ENCODE peak calls at places on chromosome 3, in seven cellular contexts. One of them, this sample, is unnamed.

GRCh38 chr3:44136421-44136820 is 105.3 kb upstream of the TOPAZ1 start:
- DNase-seq in left lung: no peak
- DNase-seq in fibroblast of villous mesenchyme: peak
- DNase-seq in endodermal cell: peak
- DNase-seq in choroid plexus epithelial cell: peak
- DNase-seq in endothelial cell: no peak
- DNase-seq in RWPE2: no peak
- DNase-seq in this sample: no peak

GRCh38 chr3:187185759-187186158 is 11.5 kb upstream of the RTP1 start:
- DNase-seq in left lung: no peak
- DNase-seq in fibroblast of villous mesenchyme: no peak
- DNase-seq in endodermal cell: peak
- DNase-seq in choroid plexus epithelial cell: peak
- DNase-seq in endothelial cell: no peak
- DNase-seq in RWPE2: no peak
- DNase-seq in this sample: no peak

GRCh38 chr3:43699864-43700263 is 9.1 kb downstream of the ABHD5 start:
- DNase-seq in left lung: no peak
- DNase-seq in fibroblast of villous mesenchyme: no peak
- DNase-seq in endodermal cell: peak
- DNase-seq in choroid plexus epithelial cell: peak
- DNase-seq in endothelial cell: no peak
- DNase-seq in RWPE2: no peak
- DNase-seq in this sample: no peak

GRCh38 chr3:24343084-24343783 is 151.4 kb downstream of the THRB start:
- DNase-seq in left lung: no peak
- DNase-seq in fibroblast of villous mesenchyme: peak
- DNase-seq in endodermal cell: no peak
- DNase-seq in choroid plexus epithelial cell: peak
- DNase-seq in endothelial cell: no peak
- DNase-seq in RWPE2: no peak
- DNase-seq in this sample: no peak

GRCh38 chr3:196360586-196360985 is 22.4 kb upstream of the TM4SF19 start:
- DNase-seq in left lung: no peak
- DNase-seq in fibroblast of villous mesenchyme: no peak
- DNase-seq in endodermal cell: no peak
- DNase-seq in choroid plexus epithelial cell: no peak
- DNase-seq in endothelial cell: no peak
- DNase-seq in RWPE2: no peak
- DNase-seq in this sample: no peak

GRCh38 chr3:181210275-181210674 is 220.7 kb upstream of the DNAJC19 start:
- DNase-seq in left lung: no peak
- DNase-seq in fibroblast of villous mesenchyme: peak
- DNase-seq in endodermal cell: no peak
- DNase-seq in choroid plexus epithelial cell: peak
- DNase-seq in endothelial cell: no peak
- DNase-seq in RWPE2: no peak
- DNase-seq in this sample: no peak

GRCh38 chr3:8488877-8489865 is 12.5 kb upstream of the LMCD1 start:
- DNase-seq in left lung: no peak
- DNase-seq in fibroblast of villous mesenchyme: peak
- DNase-seq in endodermal cell: no peak
- DNase-seq in choroid plexus epithelial cell: peak
- DNase-seq in endothelial cell: no peak
- DNase-seq in RWPE2: no peak
- DNase-seq in this sample: no peak

GRCh38 chr3:175620093-175620492 is 761.0 kb downstream of the NAALADL2 start:
- DNase-seq in left lung: no peak
- DNase-seq in fibroblast of villous mesenchyme: no peak
- DNase-seq in endodermal cell: no peak
- DNase-seq in choroid plexus epithelial cell: no peak
- DNase-seq in endothelial cell: no peak
- DNase-seq in RWPE2: peak
- DNase-seq in this sample: no peak

GRCh38 chr3:175476489-175476888 is 617.4 kb downstream of the NAALADL2 start:
- DNase-seq in left lung: no peak
- DNase-seq in fibroblast of villous mesenchyme: no peak
- DNase-seq in endodermal cell: no peak
- DNase-seq in choroid plexus epithelial cell: no peak
- DNase-seq in endothelial cell: no peak
- DNase-seq in RWPE2: no peak
- DNase-seq in this sample: no peak

GRCh38 chr3:139202226-139202958 is 141.4 kb upstream of the MRPS22 start:
- DNase-seq in left lung: no peak
- DNase-seq in fibroblast of villous mesenchyme: no peak
- DNase-seq in endodermal cell: peak
- DNase-seq in choroid plexus epithelial cell: no peak
- DNase-seq in endothelial cell: peak
- DNase-seq in RWPE2: no peak
- DNase-seq in this sample: no peak

GRCh38 chr3:191356586-191357439 is 26.5 kb upstream of the UTS2B start:
- DNase-seq in left lung: peak
- DNase-seq in fibroblast of villous mesenchyme: peak
- DNase-seq in endodermal cell: peak
- DNase-seq in choroid plexus epithelial cell: peak
- DNase-seq in endothelial cell: no peak
- DNase-seq in RWPE2: peak
- DNase-seq in this sample: no peak

GRCh38 chr3:100440895-100441294 is 39.6 kb downstream of the LNP1 start:
- DNase-seq in left lung: no peak
- DNase-seq in fibroblast of villous mesenchyme: no peak
- DNase-seq in endodermal cell: no peak
- DNase-seq in choroid plexus epithelial cell: no peak
- DNase-seq in endothelial cell: no peak
- DNase-seq in RWPE2: no peak
- DNase-seq in this sample: no peak

GRCh38 chr3:155676252-155676981 is 68.5 kb downstream of the PLCH1 start:
- DNase-seq in left lung: peak
- DNase-seq in fibroblast of villous mesenchyme: peak
- DNase-seq in endodermal cell: no peak
- DNase-seq in choroid plexus epithelial cell: peak
- DNase-seq in endothelial cell: no peak
- DNase-seq in RWPE2: no peak
- DNase-seq in this sample: no peak

GRCh38 chr3:193777524-193777923 is 184.5 kb downstream of the OPA1 start:
- DNase-seq in left lung: no peak
- DNase-seq in fibroblast of villous mesenchyme: peak
- DNase-seq in endodermal cell: peak
- DNase-seq in choroid plexus epithelial cell: no peak
- DNase-seq in endothelial cell: no peak
- DNase-seq in RWPE2: no peak
- DNase-seq in this sample: no peak

GRCh38 chr3:179666436-179667035 is 13.7 kb downstream of the USP13 start:
- DNase-seq in left lung: peak
- DNase-seq in fibroblast of villous mesenchyme: no peak
- DNase-seq in endodermal cell: peak
- DNase-seq in choroid plexus epithelial cell: no peak
- DNase-seq in endothelial cell: no peak
- DNase-seq in RWPE2: no peak
- DNase-seq in this sample: no peak

GRCh38 chr3:188817920-188818239 is 353.9 kb upstream of the TPRG1 start:
- DNase-seq in left lung: no peak
- DNase-seq in fibroblast of villous mesenchyme: no peak
- DNase-seq in endodermal cell: no peak
- DNase-seq in choroid plexus epithelial cell: no peak
- DNase-seq in endothelial cell: no peak
- DNase-seq in RWPE2: no peak
- DNase-seq in this sample: no peak

GRCh38 chr3:127775398-127776109 is 46.8 kb downstream of the MGLL start:
- DNase-seq in left lung: no peak
- DNase-seq in fibroblast of villous mesenchyme: peak
- DNase-seq in endodermal cell: peak
- DNase-seq in choroid plexus epithelial cell: peak
- DNase-seq in endothelial cell: no peak
- DNase-seq in RWPE2: no peak
- DNase-seq in this sample: peak

GRCh38 chr3:69085543-69086132 is 901 bp downstream of the ARL6IP5 start:
- DNase-seq in left lung: no peak
- DNase-seq in fibroblast of villous mesenchyme: peak
- DNase-seq in endodermal cell: peak
- DNase-seq in choroid plexus epithelial cell: peak
- DNase-seq in endothelial cell: no peak
- DNase-seq in RWPE2: no peak
- DNase-seq in this sample: no peak

GRCh38 chr3:32816439-32817194 is 1.2 kb upstream of the TRIM71 start:
- DNase-seq in left lung: no peak
- DNase-seq in fibroblast of villous mesenchyme: peak
- DNase-seq in endodermal cell: peak
- DNase-seq in choroid plexus epithelial cell: peak
- DNase-seq in endothelial cell: peak
- DNase-seq in RWPE2: no peak
- DNase-seq in this sample: no peak

GRCh38 chr3:48413611-48414010 is 16.3 kb downstream of the PLXNB1 start:
- DNase-seq in left lung: no peak
- DNase-seq in fibroblast of villous mesenchyme: no peak
- DNase-seq in endodermal cell: no peak
- DNase-seq in choroid plexus epithelial cell: no peak
- DNase-seq in endothelial cell: no peak
- DNase-seq in RWPE2: peak
- DNase-seq in this sample: no peak

GRCh38 chr3:48414376-48415250 is 15.3 kb downstream of the PLXNB1 start:
- DNase-seq in left lung: no peak
- DNase-seq in fibroblast of villous mesenchyme: no peak
- DNase-seq in endodermal cell: no peak
- DNase-seq in choroid plexus epithelial cell: no peak
- DNase-seq in endothelial cell: no peak
- DNase-seq in RWPE2: no peak
- DNase-seq in this sample: no peak

GRCh38 chr3:48416546-48416945 is 13.3 kb downstream of the PLXNB1 start:
- DNase-seq in left lung: no peak
- DNase-seq in fibroblast of villous mesenchyme: no peak
- DNase-seq in endodermal cell: no peak
- DNase-seq in choroid plexus epithelial cell: no peak
- DNase-seq in endothelial cell: no peak
- DNase-seq in RWPE2: no peak
- DNase-seq in this sample: no peak

GRCh38 chr3:48416091-48416505 is 13.8 kb downstream of the PLXNB1 start:
- DNase-seq in left lung: no peak
- DNase-seq in fibroblast of villous mesenchyme: no peak
- DNase-seq in endodermal cell: no peak
- DNase-seq in choroid plexus epithelial cell: no peak
- DNase-seq in endothelial cell: no peak
- DNase-seq in RWPE2: no peak
- DNase-seq in this sample: no peak

GRCh38 chr3:48415251-48415953 is 14.5 kb downstream of the PLXNB1 start:
- DNase-seq in left lung: no peak
- DNase-seq in fibroblast of villous mesenchyme: no peak
- DNase-seq in endodermal cell: peak
- DNase-seq in choroid plexus epithelial cell: no peak
- DNase-seq in endothelial cell: no peak
- DNase-seq in RWPE2: no peak
- DNase-seq in this sample: no peak
- TF ChIP-seq CTCF in left lung: no peak
- TF ChIP-seq CTCF in fibroblast of villous mesenchyme: peak
- TF ChIP-seq CTCF in endodermal cell: peak
- TF ChIP-seq CTCF in choroid plexus epithelial cell: peak
- TF ChIP-seq CTCF in endothelial cell: no peak
- TF ChIP-seq CTCF in RWPE2: no peak
- TF ChIP-seq CTCF in this sample: no peak

DNA sequence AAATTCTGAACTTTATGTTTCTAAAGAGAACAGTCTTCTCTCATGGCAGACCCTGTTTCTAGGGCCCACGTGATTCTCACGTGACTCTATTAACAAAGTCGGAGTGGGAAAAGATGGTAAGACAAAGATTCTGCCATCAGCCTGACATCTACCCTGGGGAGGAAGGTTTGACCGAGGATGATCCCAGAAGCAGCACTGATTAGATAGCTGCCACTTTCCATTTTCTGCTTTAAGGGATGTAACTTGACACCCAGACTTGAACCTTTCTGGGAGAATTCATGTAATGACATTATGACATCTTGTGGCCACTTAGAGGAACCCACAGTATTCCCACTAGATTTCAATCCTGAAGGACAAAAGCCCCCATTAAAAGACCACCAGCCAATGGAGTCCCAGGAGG is 480.3 kb upstream of the PROK2 start:
- DNase-seq in left lung: no peak
- DNase-seq in fibroblast of villous mesenchyme: peak
- DNase-seq in endodermal cell: no peak
- DNase-seq in choroid plexus epithelial cell: peak
- DNase-seq in endothelial cell: no peak
- DNase-seq in RWPE2: no peak
- DNase-seq in this sample: no peak
- TF ChIP-seq CTCF in left lung: no peak
- TF ChIP-seq CTCF in fibroblast of villous mesenchyme: peak
- TF ChIP-seq CTCF in endodermal cell: peak
- TF ChIP-seq CTCF in choroid plexus epithelial cell: peak
- TF ChIP-seq CTCF in endothelial cell: no peak
- TF ChIP-seq CTCF in RWPE2: peak
- TF ChIP-seq CTCF in this sample: no peak

DNA sequence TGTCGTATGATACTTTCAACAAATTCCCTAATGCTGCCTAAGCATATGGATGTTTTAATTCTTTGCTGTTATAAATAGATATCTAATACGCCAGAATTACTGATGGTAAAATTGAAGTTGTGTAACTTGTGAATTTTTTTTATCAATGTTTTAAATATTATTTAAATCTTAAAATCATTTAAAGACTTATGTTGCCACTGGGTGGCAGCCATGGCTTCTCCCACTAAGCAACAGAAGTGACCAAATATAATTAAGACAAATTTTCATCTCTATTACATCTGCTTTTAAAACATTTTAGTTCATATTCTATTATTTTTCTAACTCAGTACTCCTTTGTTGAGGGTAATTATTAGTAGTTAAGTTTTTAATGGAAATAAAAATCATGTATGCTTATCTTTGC is 8.1 kb upstream of the IL20RB start:
- DNase-seq in left lung: no peak
- DNase-seq in fibroblast of villous mesenchyme: peak
- DNase-seq in endodermal cell: no peak
- DNase-seq in choroid plexus epithelial cell: peak
- DNase-seq in endothelial cell: no peak
- DNase-seq in RWPE2: no peak
- DNase-seq in this sample: no peak
- TF ChIP-seq CTCF in left lung: no peak
- TF ChIP-seq CTCF in fibroblast of villous mesenchyme: peak
- TF ChIP-seq CTCF in endodermal cell: peak
- TF ChIP-seq CTCF in choroid plexus epithelial cell: peak
- TF ChIP-seq CTCF in endothelial cell: no peak
- TF ChIP-seq CTCF in RWPE2: peak
- TF ChIP-seq CTCF in this sample: no peak

DNA sequence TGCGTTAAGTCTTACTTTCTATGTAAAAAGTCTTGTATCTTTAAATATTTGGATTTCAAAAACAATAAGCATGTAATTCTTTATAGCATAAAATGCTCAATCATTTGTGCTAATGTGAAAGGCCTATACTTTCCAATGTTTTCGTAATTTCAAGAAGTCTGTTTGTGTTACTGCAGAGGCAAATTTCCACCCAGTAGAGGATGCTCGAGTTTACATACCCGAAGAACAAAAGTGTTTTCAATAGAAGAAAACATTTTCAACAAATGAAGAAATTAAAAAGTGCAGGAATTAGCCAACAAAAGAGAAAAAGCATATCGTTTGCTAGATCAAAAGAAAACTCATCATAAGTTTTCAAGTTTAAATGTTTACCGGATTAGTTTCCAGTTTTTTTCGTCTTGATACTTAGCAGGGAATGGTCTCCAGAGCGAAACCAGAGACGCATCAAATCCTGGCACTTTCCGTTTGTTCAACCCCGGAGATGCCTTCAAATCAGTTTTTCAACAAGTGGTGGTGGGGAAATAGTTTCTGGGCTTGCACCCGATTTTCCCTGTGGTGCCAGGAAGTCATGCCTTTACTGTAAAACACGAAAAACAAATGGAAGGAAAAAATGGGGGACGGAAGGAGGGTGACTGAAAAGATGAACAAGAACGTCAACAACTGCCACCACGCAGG is 1.0 kb downstream of the CGGBP1 start:
- DNase-seq in left lung: no peak
- DNase-seq in fibroblast of villous mesenchyme: peak
- DNase-seq in endodermal cell: no peak
- DNase-seq in choroid plexus epithelial cell: peak
- DNase-seq in endothelial cell: no peak
- DNase-seq in RWPE2: no peak
- DNase-seq in this sample: no peak
- TF ChIP-seq CTCF in left lung: peak
- TF ChIP-seq CTCF in fibroblast of villous mesenchyme: peak
- TF ChIP-seq CTCF in endodermal cell: no peak
- TF ChIP-seq CTCF in choroid plexus epithelial cell: peak
- TF ChIP-seq CTCF in endothelial cell: no peak
- TF ChIP-seq CTCF in RWPE2: peak
- TF ChIP-seq CTCF in this sample: no peak